ENCODE peak calls at places on chromosomes 13 and 19, in four cellular contexts. Q is stimulated activated CD8-positive, alpha-beta memory T cell treated with anti-CD3 and anti-CD28 coated beads, Interleukin-4, amount 100 ng/mL, for 48 hours; E is NCI-H345; J is activated CD4-positive, alpha-beta T cell treated with anti-CD3 and anti-CD28 coated beads, Interleukin-2, amount 50 U/mL, for 1 hour. T is an unnamed sample.

GRCh38 chr13:44770951-44771350 is 194.8 kb upstream of the TSC22D1 start:
- DNase-seq in Q (no peak), E (no peak), J (no peak), T (no peak)

GRCh38 chr13:108560092-108560491 is 69.3 kb upstream of the MYO16 start:
- DNase-seq in Q (no peak), E (peak), J (no peak), T (no peak)

GRCh38 chr13:49435992-49436391 is 7.9 kb downstream of the CAB39L start:
- DNase-seq in Q (no peak), E (no peak), J (no peak), T (no peak)

GRCh38 chr19:4584670-4585460 is 25.4 kb upstream of the SEMA6B start:
- DNase-seq in Q (no peak), E (peak), J (no peak), T (no peak)

GRCh38 chr13:44212633-44213387 is 160.8 kb upstream of the SERP2 start:
- DNase-seq in Q (no peak), E (no peak), J (no peak), T (no peak)

GRCh38 chr13:113669231-113669870 is 2.3 kb downstream of the GRK1 start:
- DNase-seq in Q (no peak), E (no peak), J (no peak), T (no peak)

GRCh38 chr13:24632382-24633121 is 47.7 kb upstream of the ATP12A start:
- DNase-seq in Q (peak), E (no peak), J (no peak), T (no peak)

GRCh38 chr19:44746616-44746945 is 1.9 kb upstream of the BCL3 start:
- DNase-seq in Q (no peak), E (no peak), J (no peak), T (no peak)

GRCh38 chr19:44142014-44142523 is 715 bp downstream of the ZNF234 start:
- DNase-seq in Q (peak), E (no peak), J (no peak), T (peak)

GRCh38 chr19:14081797-14082674 is 3.5 kb downstream of the C19orf67 start:
- DNase-seq in Q (peak), E (peak), J (peak), T (peak)

GRCh38 chr19:5466814-5467291 is 11.6 kb downstream of the ZNRF4 start:
- DNase-seq in Q (no peak), E (peak), J (no peak), T (no peak)

GRCh38 chr19:2615782-2616181 is 86.7 kb downstream of the GNG7 start:
- DNase-seq in Q (no peak), E (no peak), J (no peak), T (no peak)

GRCh38 chr13:44735806-44736205 is 159.7 kb upstream of the TSC22D1 start:
- DNase-seq in Q (no peak), E (no peak), J (no peak), T (no peak)

GRCh38 chr13:90675129-90675528 is 672.4 kb upstream of the MIR17HG start:
- DNase-seq in Q (no peak), E (no peak), J (no peak), T (no peak)

GRCh38 chr13:98960331-98961203 is 17.3 kb downstream of the DOCK9 start:
- DNase-seq in Q (peak), E (peak), J (no peak), T (no peak)

GRCh38 chr19:41427647-41428480 is 690 bp upstream of the B3GNT8 start:
- DNase-seq in Q (peak), E (no peak), J (peak), T (peak)

GRCh38 chr19:11496391-11497163 is 9.1 kb downstream of the ZNF653 start:
- DNase-seq in Q (peak), E (no peak), J (peak), T (peak)

GRCh38 chr13:48265217-48265815 is 32.3 kb downstream of the ITM2B start:
- DNase-seq in Q (peak), E (no peak), J (no peak), T (peak)

GRCh38 chr19:14408641-14409120 is 10.5 kb downstream of the DDX39A start:
- DNase-seq in Q (no peak), E (no peak), J (no peak), T (no peak)

GRCh38 chr19:32599736-32600157 is 18.8 kb downstream of the PDCD5 start:
- DNase-seq in Q (peak), E (peak), J (peak), T (peak)

GRCh38 chr19:902093-902370 is 8.7 kb downstream of the RNU6-9 start:
- DNase-seq in Q (no peak), E (no peak), J (no peak), T (no peak)

GRCh38 chr13:23235994-23236393 is 55.2 kb downstream of the SGCG start:
- DNase-seq in Q (no peak), E (no peak), J (no peak), T (no peak)

GRCh38 chr13:34571716-34572115 is 370.4 kb upstream of the NBEA start:
- DNase-seq in Q (no peak), E (no peak), J (no peak), T (no peak)

GRCh38 chr19:2239173-2239572 is 2.5 kb downstream of the SF3A2 start:
- DNase-seq in Q (no peak), E (no peak), J (no peak), T (no peak)

GRCh38 chr19:19531951-19532805 is 3.5 kb downstream of the YJEFN3 start:
- DNase-seq in Q (peak), E (peak), J (peak), T (peak)

GRCh38 chr13:113333076-113333475 is 30.9 kb downstream of the GRTP1 start:
- DNase-seq in Q (no peak), E (no peak), J (no peak), T (no peak)

GRCh38 chr13:49265822-49266221 is 18.1 kb downstream of the CDADC1 start:
- DNase-seq in Q (no peak), E (no peak), J (no peak), T (no peak)

T was measured in activated CD8-positive, alpha-beta T cell treated with anti-CD3 and anti-CD28 coated beads for 36 hours.